ENCODE peak calls at places on chromosomes 16 and 17, in five cellular contexts. B is body of pancreas, Q is MM.1S, A is ascending aorta, X is AG10803. K is an unnamed sample.

GRCh38 chr17:82910041-82910481 is 70.2 kb upstream of the ZNF750 start:
- DNase-seq in A (no peak), B (peak; percentile 58), X (no peak), Q (no peak), K (no peak)

GRCh38 chr17:27762527-27763305 is 37.6 kb downstream of the NOS2 start:
- DNase-seq in B (no peak), A (no peak), Q (peak; percentile 35), X (peak; percentile 18), K (no peak)

GRCh38 chr16:29663020-29663828 is at the start of gene SPN:
- DNase-seq in Q (no peak), B (no peak), A (no peak), X (no peak), K (no peak)

GRCh38 chr17:36980281-36980761 is 31.6 kb downstream of the AATF start:
- DNase-seq in Q (no peak), B (no peak), A (no peak), X (no peak), K (no peak)

GRCh38 chr17:10767237-10767636 is 36.7 kb downstream of the TMEM238L start:
- DNase-seq in A (no peak), Q (no peak), X (no peak), B (no peak), K (no peak)

GRCh38 chr17:55635253-55635766 is 87.4 kb downstream of the TMEM100 start:
- DNase-seq in X (no peak), A (no peak), Q (no peak), B (no peak), K (no peak)

GRCh38 chr16:57273826-57274225 is 10.6 kb downstream of the PLLP start:
- DNase-seq in A (no peak), X (no peak), B (no peak), Q (no peak), K (no peak)

GRCh38 chr16:85524630-85525463 is 88.3 kb upstream of the GSE1 start:
- DNase-seq in B (no peak), Q (no peak), X (peak; percentile 33), A (peak; percentile 86), K (peak; percentile 65)

GRCh38 chr16:64858076-64858475 is 263.8 kb downstream of the CDH11 start:
- DNase-seq in X (peak; percentile 26), B (no peak), Q (no peak), A (no peak), K (no peak)

GRCh38 chr17:48500435-48501426 is 30.1 kb downstream of the HOXB1 start:
- DNase-seq in B (no peak), A (no peak), X (no peak), Q (no peak), K (no peak)

GRCh38 chr17:48488548-48489106 is 42.2 kb downstream of the HOXB1 start:
- DNase-seq in A (no peak), X (no peak), Q (no peak), B (no peak), K (peak; percentile 42)

GRCh38 chr16:56713794-56714193 is 16.1 kb upstream of the NUP93 start:
- DNase-seq in A (no peak), X (no peak), B (no peak), Q (no peak), K (no peak)

GRCh38 chr17:39926588-39927100 is 757 bp downstream of the ORMDL3 start:
- DNase-seq in A (peak; percentile 75), X (peak; percentile 29), Q (peak; percentile 70), B (peak; percentile 55), K (no peak)

GRCh38 chr16:66572356-66572755 is 6.1 kb downstream of the CMTM1 start:
- DNase-seq in B (no peak), Q (no peak), X (no peak), A (no peak), K (no peak)
- TF ChIP-seq CTCF in B (no peak), Q (no peak), X (no peak), A (no peak), K (no peak)

GRCh38 chr16:82341146-82341669 is 171.2 kb upstream of the MPHOSPH6 start:
- DNase-seq in Q (no peak), A (no peak), X (no peak), B (no peak), K (no peak)

GRCh38 chr16:82340531-82340930 is 170.5 kb upstream of the MPHOSPH6 start:
- DNase-seq in B (no peak), X (no peak), Q (no peak), A (no peak), K (no peak)

GRCh38 chr16:82345318-82345717 is 175.3 kb upstream of the MPHOSPH6 start:
- DNase-seq in B (no peak), A (no peak), X (no peak), Q (no peak), K (no peak)

DNA sequence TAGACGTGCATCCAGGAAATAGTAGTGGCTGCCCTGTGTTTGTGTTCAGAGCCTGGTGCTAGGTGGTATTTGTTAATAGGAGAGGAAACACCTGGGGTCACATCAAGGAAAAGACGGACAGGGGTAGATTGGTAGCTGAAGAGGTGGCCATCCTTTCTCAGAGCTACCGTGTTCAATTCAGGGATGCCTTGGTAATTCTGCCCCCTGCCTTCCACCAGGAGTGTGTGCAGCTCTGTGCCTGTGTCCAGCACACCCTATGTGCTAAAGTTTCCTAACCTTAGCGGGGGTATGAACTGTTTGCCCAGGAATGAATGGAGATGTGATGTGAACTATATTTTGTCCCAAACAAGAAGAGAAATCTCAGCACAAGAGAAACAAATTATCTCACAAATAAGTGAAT is 174.1 kb upstream of the MPHOSPH6 start:
- DNase-seq in X (no peak), A (no peak), Q (no peak), B (peak; percentile 25), K (peak; percentile 9)
- TF ChIP-seq CTCF in X (peak; percentile 22), A (peak; percentile 51), Q (no peak), B (peak; percentile 14), K (no peak)

GRCh38 chr17:18378205-18378505 is 577 bp downstream of the EVPLL start:
- DNase-seq in X (no peak), B (no peak), Q (no peak), A (no peak), K (no peak)

GRCh38 chr17:18379246-18380146 is 1.9 kb downstream of the EVPLL start:
- DNase-seq in A (no peak), B (no peak), Q (no peak), X (no peak), K (no peak)

GRCh38 chr17:18374216-18374615 is 3.4 kb upstream of the EVPLL start:
- DNase-seq in B (no peak), A (no peak), X (no peak), Q (no peak), K (no peak)

GRCh38 chr17:18380471-18381157 is 3.0 kb downstream of the EVPLL start:
- DNase-seq in X (no peak), A (no peak), Q (no peak), B (no peak), K (no peak)

GRCh38 chr17:18377437-18378204 is at the start of gene EVPLL:
- DNase-seq in Q (peak; percentile 8), X (peak; percentile 30), B (no peak), A (no peak), K (peak; percentile 74)
- TF ChIP-seq CTCF in Q (no peak), X (no peak), B (no peak), A (no peak), K (no peak)

GRCh38 chr16:10609410-10609774 is 29.0 kb upstream of the EMP2 start:
- DNase-seq in A (no peak), Q (no peak), B (no peak), X (peak; percentile 84), K (no peak)
- TF ChIP-seq CTCF in A (no peak), Q (no peak), B (no peak), X (peak; percentile 37), K (no peak)

GRCh38 chr17:76248013-76248782 is 7.9 kb upstream of the RNF157 start:
- DNase-seq in A (no peak), B (no peak), Q (no peak), X (no peak), K (no peak)
- TF ChIP-seq CTCF in A (no peak), B (no peak), Q (no peak), X (no peak), K (peak; percentile 16)

DNA sequence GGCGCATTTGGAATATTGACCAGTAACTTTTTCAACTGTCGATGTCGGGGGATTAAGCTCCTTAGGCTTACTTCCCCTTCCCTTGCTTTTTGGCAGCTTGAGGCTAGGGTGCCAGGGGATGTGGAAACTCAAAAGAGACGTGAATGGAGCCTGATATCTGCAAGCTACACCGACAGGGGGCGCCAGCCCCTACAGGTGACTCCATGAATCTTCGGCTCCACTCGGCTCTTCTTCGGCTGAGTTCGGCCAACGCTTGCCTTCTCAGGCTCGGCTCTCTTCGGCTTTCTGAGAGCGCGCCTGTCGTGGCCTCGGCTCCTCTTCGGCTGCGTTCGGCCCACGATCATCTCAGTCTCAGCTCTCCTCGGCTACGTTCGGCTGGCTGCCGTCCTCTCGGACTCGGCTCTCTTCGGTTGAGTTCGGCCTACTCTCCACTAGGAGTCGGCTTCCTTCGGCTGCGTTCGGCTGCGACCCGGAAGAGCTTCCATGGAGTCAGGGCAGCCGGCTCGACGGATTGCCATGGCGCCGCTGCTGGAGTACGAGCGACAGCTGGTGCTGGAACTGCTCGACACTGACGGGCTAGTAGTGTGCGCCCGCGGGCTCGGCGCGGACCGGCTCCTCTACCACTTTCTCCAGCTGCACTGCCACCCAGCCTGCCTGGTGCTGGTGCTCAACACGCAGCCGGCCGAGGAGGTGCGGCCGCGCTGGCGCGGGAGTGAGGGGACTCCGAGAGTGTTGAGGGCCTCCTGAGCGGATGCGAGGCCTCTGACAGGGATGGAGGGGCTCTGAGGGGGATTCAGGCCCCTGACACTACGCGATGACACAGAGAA is at the start of gene ERCC4:
- DNase-seq in X (peak; percentile 98), B (peak; percentile 99), Q (peak; percentile 99), A (peak; percentile 100), K (peak; percentile 99)
- TF ChIP-seq CTCF in X (peak; percentile 91), B (peak; percentile 75), Q (peak; percentile 80), A (peak; percentile 78), K (peak; percentile 95)

DNA sequence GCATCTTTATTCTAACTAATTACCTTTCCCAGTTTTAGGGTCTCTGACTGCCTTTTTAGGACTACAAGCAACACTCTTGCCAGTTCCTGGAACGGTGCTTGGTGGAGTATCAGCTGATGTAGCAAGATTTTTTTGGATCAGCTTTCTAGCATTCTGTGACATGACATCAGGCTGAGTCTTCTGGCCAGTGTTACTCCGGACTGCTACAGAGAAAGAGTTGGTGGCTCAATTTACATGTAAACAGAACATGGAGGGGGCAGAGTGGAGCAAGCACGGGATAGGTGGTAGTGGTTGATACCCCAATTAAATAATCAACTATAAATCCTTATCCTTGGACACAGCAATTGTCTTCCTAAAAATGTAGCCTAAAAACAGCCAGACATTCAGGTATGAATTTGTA is 10.6 kb upstream of the ARL6IP1 start:
- DNase-seq in A (no peak), Q (no peak), B (no peak), X (no peak), K (no peak)
- TF ChIP-seq CTCF in A (no peak), Q (no peak), B (no peak), X (no peak), K (no peak)

DNA sequence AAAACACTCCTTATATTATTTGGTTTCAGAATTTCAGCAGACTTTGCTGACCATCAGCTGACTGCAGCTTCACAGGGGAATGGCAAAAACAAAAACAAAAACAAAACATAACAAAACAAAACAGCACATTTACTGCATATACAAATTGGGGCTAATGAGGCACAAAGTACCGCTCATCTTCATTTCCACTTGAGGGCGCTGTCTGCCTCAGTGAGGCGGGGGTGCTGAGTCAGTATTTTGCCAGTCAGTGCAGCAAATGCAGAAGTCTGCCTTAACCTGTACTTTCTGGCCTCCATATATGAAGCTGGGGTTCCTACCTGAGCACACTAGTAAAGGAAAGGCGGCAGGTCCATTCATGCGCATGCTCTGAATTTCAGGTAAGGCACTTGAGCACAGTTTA is 13.5 kb upstream of the DYNLRB2 start:
- DNase-seq in Q (peak; percentile 57), X (peak; percentile 22), A (no peak), B (no peak), K (peak; percentile 26)
- TF ChIP-seq CTCF in Q (peak; percentile 61), X (peak; percentile 51), A (no peak), B (no peak), K (no peak)

GRCh38 chr17:42773290-42774035 is at the start of gene VPS25:
- DNase-seq in Q (peak; percentile 85), A (peak; percentile 87), B (peak; percentile 79), X (peak; percentile 87), K (peak; percentile 88)
- TF ChIP-seq CTCF in Q (no peak), A (no peak), B (no peak), X (peak; percentile 44), K (no peak)

K was measured in Calu3.